ENCODE peak calls at places on chromosomes 11 and 22, in seven cellular contexts. L is endothelial cell of umbilical vein, S is K562, R is A549, B is keratinocyte, M is neural progenitor cell, T is MM.1S. K is an unnamed sample.

GRCh38 chr22:32619614-32620426 is 145.2 kb downstream of the FBXO7 start:
- DNase-seq in L (no peak), S (no peak), R (peak), B (peak), M (no peak), T (no peak), K (peak)

GRCh38 chr11:15714641-15715399 is 600.1 kb downstream of the INSC start:
- DNase-seq in L (no peak), S (no peak), R (no peak), B (no peak), M (no peak), T (no peak), K (no peak)

GRCh38 chr11:135074397-135074998 is 662.5 kb upstream of the B3GAT1 start:
- DNase-seq in L (peak), S (no peak), R (no peak), B (no peak), M (peak), T (no peak), K (peak)

GRCh38 chr11:107824668-107825369 is 33.8 kb downstream of the SLC35F2 start:
- DNase-seq in L (no peak), S (no peak), R (no peak), B (no peak), M (no peak), T (no peak), K (no peak)

GRCh38 chr11:76742912-76743311 is 40.2 kb upstream of the TSKU start:
- DNase-seq in L (no peak), S (no peak), R (no peak), B (no peak), M (no peak), T (no peak), K (no peak)

GRCh38 chr22:25777411-25777810 is 35.4 kb downstream of the MYO18B start:
- DNase-seq in L (no peak), S (no peak), R (no peak), B (no peak), M (no peak), T (no peak), K (no peak)

GRCh38 chr11:91707652-91708051 is 517.0 kb upstream of the FAT3 start:
- DNase-seq in L (no peak), S (no peak), R (no peak), B (no peak), M (no peak), T (no peak), K (no peak)

GRCh38 chr22:43925433-43926348 is 2.1 kb downstream of the PNPLA3 start:
- DNase-seq in L (no peak), S (no peak), R (no peak), B (no peak), M (peak), T (no peak), K (no peak)

GRCh38 chr11:94806436-94806835 is 38.3 kb downstream of the AMOTL1 start:
- DNase-seq in L (no peak), S (no peak), R (no peak), B (no peak), M (no peak), T (no peak), K (no peak)

GRCh38 chr11:77201370-77201769 is 73.3 kb downstream of the MYO7A start:
- DNase-seq in L (no peak), S (no peak), R (no peak), B (no peak), M (no peak), T (no peak), K (no peak)

GRCh38 chr22:21972293-21972779 is 10.3 kb downstream of the TOP3B start:
- DNase-seq in L (peak), S (peak), R (peak), B (no peak), M (peak), T (peak), K (peak)

GRCh38 chr22:26777402-26777801 is 120.0 kb downstream of the MIAT start:
- DNase-seq in L (no peak), S (peak), R (no peak), B (no peak), M (no peak), T (no peak), K (peak)

GRCh38 chr11:125192194-125192593 is 27.6 kb downstream of the PKNOX2 start:
- DNase-seq in L (peak), S (no peak), R (no peak), B (no peak), M (peak), T (no peak), K (no peak)

GRCh38 chr11:131653244-131653643 is 282.8 kb downstream of the NTM start:
- DNase-seq in L (no peak), S (no peak), R (no peak), B (no peak), M (no peak), T (no peak), K (no peak)

GRCh38 chr22:44943701-44944324 is 66.0 kb downstream of the PHF21B start:
- DNase-seq in L (no peak), S (no peak), R (no peak), B (no peak), M (no peak), T (no peak), K (no peak)

GRCh38 chr11:17774232-17775034 is 39.9 kb downstream of the KCNC1 start:
- DNase-seq in L (no peak), S (no peak), R (no peak), B (no peak), M (peak), T (no peak), K (no peak)

GRCh38 chr11:19368726-19369364 is 128.1 kb upstream of the E2F8 start:
- DNase-seq in L (peak), S (no peak), R (no peak), B (no peak), M (no peak), T (no peak), K (no peak)
- H3K4me2 ChIP-seq in L (peak), S (no peak), R (no peak), B (no peak), M (no peak), T (no peak), K (no peak)

GRCh38 chr11:64715756-64716470 is 7.1 kb downstream of the NRXN2 start:
- DNase-seq in L (no peak), S (no peak), R (no peak), B (no peak), M (no peak), T (no peak), K (no peak)

GRCh38 chr11:64713031-64713780 is 9.8 kb downstream of the NRXN2 start:
- DNase-seq in L (peak), S (no peak), R (peak), B (no peak), M (peak), T (peak), K (no peak)

GRCh38 chr11:64716471-64717267 is 6.3 kb downstream of the NRXN2 start:
- DNase-seq in L (no peak), S (no peak), R (no peak), B (no peak), M (no peak), T (no peak), K (no peak)

GRCh38 chr11:64713781-64714363 is 9.1 kb downstream of the NRXN2 start:
- DNase-seq in L (no peak), S (no peak), R (no peak), B (no peak), M (peak), T (no peak), K (no peak)

DNA sequence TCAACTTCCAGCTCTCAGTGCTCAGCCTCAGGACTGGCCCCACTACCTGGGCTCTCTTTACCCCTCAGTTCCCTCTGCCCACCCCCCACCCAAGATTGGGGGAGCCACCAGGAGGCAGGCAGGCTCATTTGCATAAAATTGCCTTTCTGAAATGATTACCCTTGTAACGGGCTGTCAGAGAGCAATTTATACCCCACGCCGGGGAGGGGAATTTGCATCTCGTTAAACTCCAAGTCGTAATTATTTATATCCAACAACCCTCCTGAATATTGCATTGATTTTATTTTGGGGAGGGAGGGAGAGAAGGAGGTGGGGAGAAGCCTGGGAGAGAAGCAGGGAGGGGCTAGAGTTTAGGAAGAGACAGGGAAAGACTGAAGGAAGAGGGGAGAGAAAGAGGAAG is 8.3 kb downstream of the NRXN2 start:
- DNase-seq in L (no peak), S (no peak), R (no peak), B (no peak), M (no peak), T (no peak), K (no peak)
- H3K4me2 ChIP-seq in L (no peak), S (no peak), R (no peak), B (no peak), M (no peak), T (no peak), K (no peak)

DNA sequence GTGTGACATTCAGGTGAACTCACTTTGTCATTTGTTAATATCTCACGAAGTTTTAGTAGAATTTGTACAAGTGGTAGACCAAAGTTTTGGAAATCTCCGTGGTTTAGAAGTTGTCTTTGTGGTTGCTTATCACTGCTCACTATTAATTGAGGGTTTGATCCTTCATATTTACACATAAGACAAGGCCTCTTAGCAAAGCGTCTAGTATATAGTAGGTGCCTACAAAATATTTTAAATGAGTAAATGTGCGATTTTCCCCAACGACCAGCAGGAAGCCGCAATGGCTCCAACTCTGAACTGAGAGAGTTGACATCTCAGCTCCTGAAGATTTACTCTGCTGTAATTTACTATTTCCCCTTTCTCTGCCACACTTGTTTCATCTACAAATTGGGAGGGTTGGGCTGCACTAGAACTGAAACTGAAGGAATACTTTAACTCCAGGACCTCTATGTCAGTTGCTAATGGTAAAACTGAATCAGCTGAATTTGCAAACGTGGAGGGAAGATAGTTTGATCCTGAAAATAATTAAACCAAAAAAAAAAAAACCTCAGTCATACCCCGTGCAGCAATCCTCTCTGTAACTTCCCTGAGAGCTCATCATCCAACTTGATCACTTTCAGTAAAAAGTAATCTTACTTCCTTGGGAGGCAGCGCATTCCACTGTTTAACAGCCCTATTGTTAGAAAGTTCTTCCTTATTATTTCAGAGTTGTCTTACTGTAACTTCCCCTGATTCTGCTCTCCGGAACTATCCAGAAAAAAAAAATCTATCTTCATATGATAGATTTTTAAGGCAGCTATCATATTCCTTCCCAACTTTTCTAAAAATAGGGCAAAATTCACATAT is 1.3 kb upstream of the SBF2 start:
- DNase-seq in L (peak), S (no peak), R (no peak), B (no peak), M (no peak), T (no peak), K (no peak)
- H3K4me2 ChIP-seq in L (peak), S (no peak), R (peak), B (peak), M (peak), T (peak), K (peak)

GRCh38 chr22:49998718-49999062 is 13.9 kb downstream of the IL17REL start:
- DNase-seq in L (no peak), S (no peak), R (no peak), B (no peak), M (no peak), T (no peak), K (no peak)

GRCh38 chr22:49997932-49998717 is 14.4 kb downstream of the IL17REL start:
- DNase-seq in L (no peak), S (no peak), R (no peak), B (no peak), M (no peak), T (no peak), K (no peak)

GRCh38 chr22:49999901-50000586 is 12.5 kb downstream of the IL17REL start:
- DNase-seq in L (no peak), S (no peak), R (no peak), B (no peak), M (no peak), T (no peak), K (no peak)

GRCh38 chr22:50000587-50001387 is 11.8 kb downstream of the IL17REL start:
- DNase-seq in L (no peak), S (no peak), R (no peak), B (no peak), M (no peak), T (no peak), K (no peak)

GRCh38 chr22:49999063-49999900 is 13.3 kb downstream of the IL17REL start:
- DNase-seq in L (no peak), S (peak), R (no peak), B (no peak), M (peak), T (no peak), K (no peak)
- H3K4me2 ChIP-seq in L (no peak), S (peak), R (peak), B (no peak), M (peak), T (no peak), K (no peak)

DNA sequence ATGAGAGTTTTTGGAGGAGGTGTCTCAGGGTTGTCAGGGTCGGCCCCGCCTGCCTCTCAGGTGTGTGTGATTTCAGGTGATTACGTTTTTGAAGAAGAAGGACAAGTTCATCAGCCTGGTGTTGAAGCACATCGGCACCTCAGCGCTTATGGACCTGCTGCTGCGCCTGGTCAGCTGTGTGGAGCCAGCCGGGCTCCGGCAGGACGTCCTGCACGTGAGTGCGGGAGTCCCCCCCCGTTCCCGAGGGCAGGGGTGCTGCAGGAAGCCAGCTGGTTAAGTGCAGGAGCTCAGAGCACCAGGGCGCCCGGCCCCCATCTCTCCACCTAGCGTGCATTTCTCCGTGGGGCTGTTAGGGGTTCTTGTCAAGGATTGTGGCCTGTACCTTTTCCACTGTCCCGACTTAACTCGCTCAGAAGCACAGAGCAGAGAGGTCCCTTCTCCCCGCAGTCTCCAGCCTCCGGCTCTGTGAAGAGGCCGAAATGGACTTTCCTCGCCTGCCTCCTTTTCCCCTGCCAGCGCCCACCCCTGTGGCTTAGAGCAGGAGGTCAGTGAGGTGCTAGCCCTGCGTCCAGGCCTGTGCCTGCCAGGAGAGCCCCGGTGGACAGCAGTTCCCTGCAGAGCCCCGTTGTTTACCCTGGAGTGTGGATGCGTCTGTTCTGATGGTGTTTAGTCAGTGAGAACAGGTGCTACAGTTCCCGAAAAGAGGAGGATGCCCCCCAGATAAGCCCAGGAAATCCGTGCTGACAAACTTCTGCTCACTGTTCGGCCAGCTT is 60.2 kb downstream of the SBF1 start:
- DNase-seq in L (no peak), S (no peak), R (no peak), B (no peak), M (no peak), T (no peak), K (no peak)
- H3K4me2 ChIP-seq in L (no peak), S (no peak), R (no peak), B (no peak), M (no peak), T (no peak), K (no peak)

DNA sequence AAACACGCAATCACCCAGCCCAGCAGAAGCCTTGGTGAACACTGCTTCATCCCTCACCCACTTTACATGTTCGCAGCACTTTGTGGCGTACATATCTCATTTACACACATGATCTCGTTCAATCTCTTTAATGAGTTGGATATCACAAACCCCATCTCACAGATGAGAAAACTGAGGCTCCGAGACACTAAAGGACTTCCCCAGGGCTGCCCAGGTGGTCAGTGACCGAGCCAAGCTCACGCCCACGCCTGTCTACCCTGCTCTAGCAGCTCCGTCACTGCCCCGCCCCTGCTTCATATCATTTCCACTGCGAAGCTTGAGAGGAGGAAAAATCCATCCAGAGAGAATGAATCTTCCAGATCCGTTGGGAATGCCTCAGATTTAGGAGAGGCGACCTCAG is 11.8 kb upstream of the DSCAML1 start:
- DNase-seq in L (no peak), S (peak), R (peak), B (no peak), M (no peak), T (no peak), K (no peak)
- H3K4me2 ChIP-seq in L (no peak), S (peak), R (peak), B (peak), M (no peak), T (no peak), K (peak)

GRCh38 chr11:46240371-46240770 is 37.1 kb upstream of the CREB3L1 start:
- DNase-seq in L (no peak), S (no peak), R (no peak), B (no peak), M (no peak), T (no peak), K (no peak)
- H3K4me2 ChIP-seq in L (no peak), S (no peak), R (no peak), B (no peak), M (no peak), T (no peak), K (no peak)

GRCh38 chr22:20316844-20317401 is 2.9 kb downstream of the DGCR6L start:
- DNase-seq in L (no peak), S (peak), R (no peak), B (no peak), M (peak), T (no peak), K (no peak)
- H3K4me2 ChIP-seq in L (no peak), S (peak), R (no peak), B (no peak), M (peak), T (no peak), K (no peak)

K was measured in PC-3.